ENCODE peak calls at places on chromosomes 12 and 14, in seven cellular contexts. One of them, this sample, is unnamed.
A peak's percentile ranks its signal among the peaks of the same experiment; 100 is the strongest.

GRCh38 chr14:69249603-69250002 is 10.4 kb upstream of the GALNT16 start:
- DNase-seq in hypothalamus: no peak
- DNase-seq in HuH-7.5: no peak
- DNase-seq in stimulated activated CD8-positive, alpha-beta memory T cell treated with anti-CD3 and anti-CD28 coated beads, Interleukin-7, amount 100 ng/mL, for 1 hour: no peak
- DNase-seq in foreskin fibroblast: no peak
- DNase-seq in WERI-Rb-1: no peak
- DNase-seq in GM10248: no peak
- DNase-seq in this sample: no peak

GRCh38 chr12:104297477-104298113 is 5.9 kb upstream of the EID3 start:
- DNase-seq in hypothalamus: no peak
- DNase-seq in HuH-7.5: no peak
- DNase-seq in stimulated activated CD8-positive, alpha-beta memory T cell treated with anti-CD3 and anti-CD28 coated beads, Interleukin-7, amount 100 ng/mL, for 1 hour: no peak
- DNase-seq in foreskin fibroblast: no peak
- DNase-seq in WERI-Rb-1: no peak
- DNase-seq in GM10248: no peak
- DNase-seq in this sample: no peak

GRCh38 chr12:102797513-102797912 is 119.5 kb downstream of the PAH start:
- DNase-seq in hypothalamus: no peak
- DNase-seq in HuH-7.5: no peak
- DNase-seq in stimulated activated CD8-positive, alpha-beta memory T cell treated with anti-CD3 and anti-CD28 coated beads, Interleukin-7, amount 100 ng/mL, for 1 hour: no peak
- DNase-seq in foreskin fibroblast: peak; percentile 21
- DNase-seq in WERI-Rb-1: no peak
- DNase-seq in GM10248: no peak
- DNase-seq in this sample: no peak

GRCh38 chr14:39956372-39956771 is 524.1 kb upstream of the FBXO33 start:
- DNase-seq in hypothalamus: no peak
- DNase-seq in HuH-7.5: no peak
- DNase-seq in stimulated activated CD8-positive, alpha-beta memory T cell treated with anti-CD3 and anti-CD28 coated beads, Interleukin-7, amount 100 ng/mL, for 1 hour: no peak
- DNase-seq in foreskin fibroblast: no peak
- DNase-seq in WERI-Rb-1: no peak
- DNase-seq in GM10248: no peak
- DNase-seq in this sample: no peak

GRCh38 chr14:21044106-21044618 is 2.0 kb downstream of the RNASE7 start:
- DNase-seq in hypothalamus: no peak
- DNase-seq in HuH-7.5: no peak
- DNase-seq in stimulated activated CD8-positive, alpha-beta memory T cell treated with anti-CD3 and anti-CD28 coated beads, Interleukin-7, amount 100 ng/mL, for 1 hour: no peak
- DNase-seq in foreskin fibroblast: no peak
- DNase-seq in WERI-Rb-1: peak; percentile 56
- DNase-seq in GM10248: no peak
- DNase-seq in this sample: no peak

GRCh38 chr12:2337031-2338010 is 284.5 kb downstream of the CACNA1C start:
- DNase-seq in hypothalamus: no peak
- DNase-seq in HuH-7.5: no peak
- DNase-seq in stimulated activated CD8-positive, alpha-beta memory T cell treated with anti-CD3 and anti-CD28 coated beads, Interleukin-7, amount 100 ng/mL, for 1 hour: no peak
- DNase-seq in foreskin fibroblast: no peak
- DNase-seq in WERI-Rb-1: no peak
- DNase-seq in GM10248: no peak
- DNase-seq in this sample: no peak

GRCh38 chr12:92068441-92068840 is 77.2 kb downstream of the BTG1 start:
- DNase-seq in hypothalamus: no peak
- DNase-seq in HuH-7.5: no peak
- DNase-seq in stimulated activated CD8-positive, alpha-beta memory T cell treated with anti-CD3 and anti-CD28 coated beads, Interleukin-7, amount 100 ng/mL, for 1 hour: no peak
- DNase-seq in foreskin fibroblast: peak; percentile 63
- DNase-seq in WERI-Rb-1: no peak
- DNase-seq in GM10248: no peak
- DNase-seq in this sample: no peak

GRCh38 chr12:130526813-130527212 is 189.1 kb downstream of the PIWIL1 start:
- DNase-seq in hypothalamus: no peak
- DNase-seq in HuH-7.5: peak; percentile 25
- DNase-seq in stimulated activated CD8-positive, alpha-beta memory T cell treated with anti-CD3 and anti-CD28 coated beads, Interleukin-7, amount 100 ng/mL, for 1 hour: no peak
- DNase-seq in foreskin fibroblast: no peak
- DNase-seq in WERI-Rb-1: no peak
- DNase-seq in GM10248: no peak
- DNase-seq in this sample: peak; percentile 74

GRCh38 chr14:90602088-90602687 is 205.4 kb downstream of the CALM1 start:
- DNase-seq in hypothalamus: no peak
- DNase-seq in HuH-7.5: no peak
- DNase-seq in stimulated activated CD8-positive, alpha-beta memory T cell treated with anti-CD3 and anti-CD28 coated beads, Interleukin-7, amount 100 ng/mL, for 1 hour: no peak
- DNase-seq in foreskin fibroblast: no peak
- DNase-seq in WERI-Rb-1: no peak
- DNase-seq in GM10248: no peak
- DNase-seq in this sample: no peak

GRCh38 chr12:65891987-65892481 is 67.8 kb downstream of the HMGA2 start:
- DNase-seq in hypothalamus: no peak
- DNase-seq in HuH-7.5: no peak
- DNase-seq in stimulated activated CD8-positive, alpha-beta memory T cell treated with anti-CD3 and anti-CD28 coated beads, Interleukin-7, amount 100 ng/mL, for 1 hour: no peak
- DNase-seq in foreskin fibroblast: peak; percentile 98
- DNase-seq in WERI-Rb-1: no peak
- DNase-seq in GM10248: no peak
- DNase-seq in this sample: no peak

GRCh38 chr14:100560999-100561398 is 26.2 kb downstream of the BEGAIN start:
- DNase-seq in hypothalamus: no peak
- DNase-seq in HuH-7.5: no peak
- DNase-seq in stimulated activated CD8-positive, alpha-beta memory T cell treated with anti-CD3 and anti-CD28 coated beads, Interleukin-7, amount 100 ng/mL, for 1 hour: no peak
- DNase-seq in foreskin fibroblast: no peak
- DNase-seq in WERI-Rb-1: no peak
- DNase-seq in GM10248: no peak
- DNase-seq in this sample: no peak

GRCh38 chr14:72545411-72546311 is 348.2 kb downstream of the DPF3 start:
- DNase-seq in hypothalamus: no peak
- DNase-seq in HuH-7.5: no peak
- DNase-seq in stimulated activated CD8-positive, alpha-beta memory T cell treated with anti-CD3 and anti-CD28 coated beads, Interleukin-7, amount 100 ng/mL, for 1 hour: no peak
- DNase-seq in foreskin fibroblast: no peak
- DNase-seq in WERI-Rb-1: no peak
- DNase-seq in GM10248: no peak
- DNase-seq in this sample: no peak

GRCh38 chr12:13071305-13072280 is 27.4 kb downstream of the FAM234B start:
- DNase-seq in hypothalamus: no peak
- DNase-seq in HuH-7.5: no peak
- DNase-seq in stimulated activated CD8-positive, alpha-beta memory T cell treated with anti-CD3 and anti-CD28 coated beads, Interleukin-7, amount 100 ng/mL, for 1 hour: no peak
- DNase-seq in foreskin fibroblast: no peak
- DNase-seq in WERI-Rb-1: peak; percentile 47
- DNase-seq in GM10248: no peak
- DNase-seq in this sample: no peak

This sample was measured in K562.